ENCODE peak calls at places on chromosomes 7 and 10, in four cellular contexts. G, B, E and X are unnamed samples.
A peak's percentile ranks its signal among the peaks of the same experiment; 100 is the strongest.

GRCh38 chr7:27714831-27715444 is 25.0 kb upstream of the TAX1BP1 start:
- DNase-seq in B (no peak), G (peak; percentile 92), E (no peak), X (no peak)

GRCh38 chr7:159012353-159013069 is 132.2 kb downstream of the VIPR2 start:
- DNase-seq in E (no peak), G (no peak), B (peak; percentile 39), X (no peak)

GRCh38 chr7:81956520-81956919 is 186.7 kb upstream of the HGF start:
- DNase-seq in E (no peak), B (no peak), G (peak; percentile 88), X (peak; percentile 7)

GRCh38 chr10:31754803-31755624 is 173.6 kb downstream of the ARHGAP12 start:
- DNase-seq in B (no peak), G (no peak), E (no peak), X (no peak)

GRCh38 chr7:99840136-99840869 is 12.5 kb downstream of the CYP3A43 start:
- DNase-seq in G (no peak), E (no peak), B (no peak), X (no peak)

GRCh38 chr7:3140834-3141233 is 97.2 kb upstream of the CARD11 start:
- DNase-seq in E (no peak), B (no peak), G (no peak), X (no peak)

GRCh38 chr10:77406764-77407430 is 230.7 kb downstream of the KCNMA1 start:
- DNase-seq in E (no peak), G (no peak), B (no peak), X (no peak)

GRCh38 chr10:88987243-88987726 is 3.3 kb upstream of the FAS start:
- DNase-seq in G (no peak), B (no peak), E (no peak), X (no peak)

GRCh38 chr10:74177140-74177677 is 26.2 kb downstream of the ADK start:
- DNase-seq in G (peak; percentile 18), B (no peak), E (peak; percentile 21), X (peak; percentile 31)

GRCh38 chr7:27167916-27168264 is 2.6 kb upstream of the HOXA9 start:
- DNase-seq in B (no peak), G (no peak), E (no peak), X (no peak)

GRCh38 chr7:66145404-66145843 is 30.8 kb downstream of the CRCP start:
- DNase-seq in G (peak; percentile 96), B (no peak), E (no peak), X (no peak)

GRCh38 chr7:65800890-65801341 is 72.0 kb upstream of the VKORC1L1 start:
- DNase-seq in E (no peak), B (no peak), G (peak; percentile 23), X (no peak)

GRCh38 chr7:14805105-14805719 is 97.3 kb downstream of the DGKB start:
- DNase-seq in B (no peak), G (no peak), E (no peak), X (no peak)

GRCh38 chr10:98980353-98980752 is 255.3 kb downstream of the HPSE2 start:
- DNase-seq in B (no peak), G (no peak), E (no peak), X (no peak)

GRCh38 chr10:35870665-35871310 is 228.7 kb upstream of the FZD8 start:
- DNase-seq in E (no peak), B (no peak), G (no peak), X (no peak)